ENCODE peak calls at places on chromosomes 16 and 17, in eight cellular contexts. L, Q, A, P, W, O, Z and S are unnamed samples.

GRCh38 chr17:6299275-6299674 is 135.6 kb downstream of the AIPL1 start:
- DNase-seq in O (no peak), L (no peak), A (no peak), P (no peak), W (no peak), Z (no peak), Q (no peak), S (no peak)

GRCh38 chr16:67270931-67271338 is 8.4 kb upstream of the PLEKHG4 start:
- DNase-seq in W (no peak), O (no peak), Q (no peak), P (no peak), L (no peak), Z (no peak), A (no peak), S (peak; percentile 30)

GRCh38 chr17:46175891-46176290 is 17.3 kb downstream of the KANSL1 start:
- DNase-seq in O (no peak), P (no peak), Z (no peak), L (no peak), Q (no peak), W (no peak), A (no peak), S (no peak)

GRCh38 chr17:40437095-40437732 is 6.0 kb upstream of the IGFBP4 start:
- DNase-seq in Q (no peak), A (no peak), P (peak; percentile 61), Z (no peak), W (no peak), O (peak; percentile 33), L (no peak), S (no peak)

GRCh38 chr17:73017653-73018052 is 74.8 kb downstream of the SLC39A11 start:
- DNase-seq in L (peak; percentile 41), Z (no peak), O (no peak), W (no peak), A (no peak), P (no peak), Q (no peak), S (no peak)

GRCh38 chr17:49861150-49861884 is 13.4 kb upstream of the TAC4 start:
- DNase-seq in A (no peak), L (no peak), Q (no peak), P (peak; percentile 70), W (peak; percentile 64), Z (no peak), O (peak; percentile 55), S (no peak)

GRCh38 chr16:165539-166374 is at the start of gene HBM:
- DNase-seq in A (no peak), Z (no peak), P (no peak), W (no peak), Q (no peak), L (no peak), O (no peak), S (peak; percentile 8)

GRCh38 chr16:79008869-79009179 is 591.7 kb downstream of the MAF start:
- DNase-seq in W (no peak), O (no peak), L (no peak), Z (no peak), A (no peak), Q (no peak), P (no peak), S (no peak)

GRCh38 chr17:3557768-3558583 is at the start of gene TRPV3:
- DNase-seq in L (no peak), W (no peak), O (peak; percentile 44), Z (no peak), P (peak; percentile 63), Q (no peak), A (no peak), S (peak; percentile 88)

GRCh38 chr17:14427914-14428639 is 127.2 kb downstream of the HS3ST3B1 start:
- DNase-seq in Z (no peak), P (no peak), Q (no peak), L (no peak), O (peak; percentile 89), W (no peak), A (no peak), S (peak; percentile 17)

GRCh38 chr16:31767267-31767666 is 106.3 kb upstream of the ZNF267 start:
- DNase-seq in L (no peak), P (no peak), W (no peak), Q (no peak), A (no peak), Z (no peak), O (no peak), S (no peak)
- H3K9me3 ChIP-seq in L (peaks cover 55% of the 10 kb centered on the region), P (peaks cover 30% of the 10 kb centered on the region), W (peaks cover 61% of the 10 kb centered on the region), Q (peaks cover 100% of the 10 kb centered on the region), A (peaks cover 98% of the 10 kb centered on the region), Z (peaks cover 6% of the 10 kb centered on the region), O (peaks cover 33% of the 10 kb centered on the region), S (peaks cover 98% of the 10 kb centered on the region)

GRCh38 chr16:88286301-88286923 is 96.3 kb upstream of the ZNF469 start:
- DNase-seq in O (no peak), W (no peak), P (no peak), Q (no peak), Z (no peak), A (no peak), L (no peak), S (peak; percentile 22)
- H3K9me3 ChIP-seq in O (peaks cover 13% of the 10 kb centered on the region), W (peaks cover 13% of the 10 kb centered on the region), P (no peaks in the 10 kb centered on the region), Q (peaks cover 34% of the 10 kb centered on the region), Z (no peaks in the 10 kb centered on the region), A (peaks cover 26% of the 10 kb centered on the region), L (peaks cover 44% of the 10 kb centered on the region), S (peaks cover 16% of the 10 kb centered on the region)

DNA sequence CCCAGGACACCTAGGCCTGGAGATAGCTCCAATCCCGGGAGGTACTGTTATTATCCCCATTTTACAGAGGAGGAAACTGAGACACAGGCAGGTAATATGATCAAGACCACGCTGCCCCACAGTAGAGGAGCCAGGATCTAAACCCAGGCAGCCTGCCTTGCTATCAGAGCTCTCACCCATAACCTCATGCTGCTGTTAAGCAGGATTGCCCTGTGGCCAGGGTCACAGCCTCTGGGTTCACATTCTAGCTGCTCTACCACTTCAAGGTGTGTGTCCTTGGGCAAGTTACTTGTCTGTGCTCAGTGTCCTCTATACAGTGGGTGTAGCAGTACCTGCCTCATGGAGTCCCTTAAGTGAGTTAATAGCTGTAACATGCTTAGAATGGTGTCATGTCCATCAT is 1015.3 kb downstream of the KCNJ18 start:
- DNase-seq in A (no peak), W (no peak), Z (no peak), L (no peak), P (no peak), O (no peak), Q (no peak), S (no peak)
- H3K9me3 ChIP-seq in A (peaks cover 13% of the 10 kb centered on the region), W (no peaks in the 10 kb centered on the region), Z (no peaks in the 10 kb centered on the region), L (peaks cover 50% of the 10 kb centered on the region), P (no peaks in the 10 kb centered on the region), O (peaks cover 6% of the 10 kb centered on the region), Q (no peaks in the 10 kb centered on the region), S (peaks cover 90% of the 10 kb centered on the region)

GRCh38 chr16:68575082-68575481 is 36.0 kb downstream of the ZFP90 start:
- DNase-seq in P (no peak), L (no peak), Z (no peak), Q (no peak), W (no peak), O (no peak), A (no peak), S (no peak)
- H3K9me3 ChIP-seq in P (peaks cover 30% of the 10 kb centered on the region), L (peaks cover 61% of the 10 kb centered on the region), Z (peaks cover 12% of the 10 kb centered on the region), Q (peaks cover 100% of the 10 kb centered on the region), W (peaks cover 56% of the 10 kb centered on the region), O (peaks cover 50% of the 10 kb centered on the region), A (peaks cover 93% of the 10 kb centered on the region), S (peaks cover 96% of the 10 kb centered on the region)

GRCh38 chr16:31899505-31899904 is 25.9 kb downstream of the ZNF267 start:
- DNase-seq in Q (no peak), W (no peak), A (no peak), L (no peak), P (no peak), O (no peak), Z (no peak), S (no peak)
- H3K9me3 ChIP-seq in Q (peaks cover 69% of the 10 kb centered on the region), W (peaks cover 41% of the 10 kb centered on the region), A (peaks cover 23% of the 10 kb centered on the region), L (peaks cover 14% of the 10 kb centered on the region), P (no peaks in the 10 kb centered on the region), O (peaks cover 20% of the 10 kb centered on the region), Z (no peaks in the 10 kb centered on the region), S (peaks cover 63% of the 10 kb centered on the region)

GRCh38 chr16:10410469-10410868 is 24.6 kb downstream of the ATF7IP2 start:
- DNase-seq in A (no peak), P (no peak), O (no peak), W (no peak), Q (no peak), L (no peak), Z (no peak), S (no peak)

GRCh38 chr16:10412935-10413601 is 27.2 kb downstream of the ATF7IP2 start:
- DNase-seq in W (no peak), Z (no peak), A (no peak), L (no peak), Q (no peak), P (no peak), O (no peak), S (no peak)

GRCh38 chr16:10405386-10405939 is 19.6 kb downstream of the ATF7IP2 start:
- DNase-seq in O (no peak), Q (no peak), L (no peak), A (no peak), Z (no peak), W (no peak), P (no peak), S (no peak)

GRCh38 chr16:10402975-10403374 is 17.1 kb downstream of the ATF7IP2 start:
- DNase-seq in O (no peak), A (no peak), P (no peak), W (no peak), Z (no peak), L (no peak), Q (no peak), S (no peak)

DNA sequence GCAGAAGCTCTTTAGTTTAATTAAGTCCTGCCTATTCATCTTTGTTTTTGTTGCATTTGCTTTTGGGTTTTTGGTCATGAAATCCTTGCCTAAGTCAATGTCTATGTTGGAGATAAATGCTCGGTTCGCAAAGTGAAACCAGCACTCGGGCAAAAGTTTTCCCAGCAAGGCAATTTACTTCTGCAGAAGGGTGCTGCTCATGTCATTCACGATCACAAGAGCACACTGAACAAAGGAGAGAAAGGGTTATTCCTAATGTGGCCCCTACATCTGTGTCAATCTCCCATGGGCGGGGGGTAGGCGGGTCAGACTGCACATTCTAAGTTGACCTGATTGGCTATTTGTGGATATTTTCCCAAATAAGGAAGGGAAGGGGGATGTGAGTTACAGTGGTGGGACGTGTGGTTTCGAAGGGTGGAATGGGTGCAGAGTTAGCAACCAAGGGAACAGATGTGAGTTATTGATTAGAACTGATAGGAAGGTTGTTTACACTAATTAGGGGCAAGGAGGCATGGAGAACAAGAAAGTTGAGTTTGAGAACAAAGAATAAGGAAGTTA is 23.0 kb downstream of the ATF7IP2 start:
- DNase-seq in O (peak; percentile 12), L (no peak), Q (no peak), Z (no peak), A (no peak), P (no peak), W (no peak), S (no peak)
- H3K9me3 ChIP-seq in O (peaks cover 33% of the 10 kb centered on the region), L (peaks cover 4% of the 10 kb centered on the region), Q (peaks cover 88% of the 10 kb centered on the region), Z (no peaks in the 10 kb centered on the region), A (peaks cover 59% of the 10 kb centered on the region), P (no peaks in the 10 kb centered on the region), W (peaks cover 56% of the 10 kb centered on the region), S (peaks cover 78% of the 10 kb centered on the region)